ENCODE peak calls at places on chromosome 5, in five cellular contexts. J, O, X, H and Q are unnamed samples.

GRCh38 chr5:53934126-53934856 is 373.9 kb downstream of the NDUFS4 start:
- DNase-seq in J (peak), O (peak), X (peak), H (no peak), Q (no peak)

GRCh38 chr5:2095011-2095410 is 212.3 kb upstream of the IRX4 start:
- DNase-seq in J (no peak), O (no peak), X (no peak), H (no peak), Q (no peak)

GRCh38 chr5:179323026-179323571 is 22.2 kb downstream of the ADAMTS2 start:
- DNase-seq in J (no peak), O (no peak), X (no peak), H (peak), Q (no peak)

GRCh38 chr5:14039063-14039462 is 94.6 kb upstream of the DNAH5 start:
- DNase-seq in J (no peak), O (no peak), X (no peak), H (no peak), Q (no peak)

GRCh38 chr5:148880696-148881095 is 54.3 kb downstream of the ADRB2 start:
- DNase-seq in J (no peak), O (no peak), X (no peak), H (no peak), Q (no peak)

GRCh38 chr5:176144508-176144907 is 93.7 kb upstream of the SIMC1 start:
- DNase-seq in J (no peak), O (no peak), X (no peak), H (no peak), Q (no peak)

GRCh38 chr5:96381526-96381925 is 51.5 kb downstream of the PCSK1 start:
- DNase-seq in J (no peak), O (no peak), X (no peak), H (no peak), Q (no peak)

GRCh38 chr5:136814621-136815378 is 449.5 kb upstream of the TRPC7 start:
- DNase-seq in J (peak), O (no peak), X (no peak), H (no peak), Q (no peak)

GRCh38 chr5:56854920-56855319 is 39.6 kb downstream of the MAP3K1 start:
- DNase-seq in J (no peak), O (no peak), X (no peak), H (no peak), Q (no peak)

GRCh38 chr5:99607124-99607523 is 678.3 kb upstream of the CHD1 start:
- DNase-seq in J (no peak), O (no peak), X (no peak), H (no peak), Q (no peak)

GRCh38 chr5:72943307-72943706 is 12.5 kb upstream of the FCHO2 start:
- DNase-seq in J (no peak), O (no peak), X (no peak), H (no peak), Q (no peak)

GRCh38 chr5:64789457-64789856 is 20.7 kb downstream of the CWC27 start:
- DNase-seq in J (peak), O (no peak), X (no peak), H (no peak), Q (no peak)

GRCh38 chr5:173832386-173832785 is 55.8 kb upstream of the CPEB4 start:
- DNase-seq in J (no peak), O (no peak), X (no peak), H (no peak), Q (no peak)

GRCh38 chr5:123449424-123449823 is 26.2 kb upstream of the CEP120 start:
- DNase-seq in J (no peak), O (no peak), X (no peak), H (no peak), Q (no peak)

GRCh38 chr5:179271821-179272325 is 73.4 kb downstream of the ADAMTS2 start:
- DNase-seq in J (no peak), O (no peak), X (no peak), H (no peak), Q (no peak)

GRCh38 chr5:144033481-144033880 is 137.0 kb downstream of the YIPF5 start:
- DNase-seq in J (peak), O (no peak), X (no peak), H (no peak), Q (no peak)

GRCh38 chr5:37664551-37664950 is 175.3 kb downstream of the GDNF start:
- DNase-seq in J (no peak), O (no peak), X (no peak), H (no peak), Q (no peak)

GRCh38 chr5:118531276-118531675 is 457.1 kb downstream of the DTWD2 start:
- DNase-seq in J (no peak), O (no peak), X (no peak), H (no peak), Q (no peak)

GRCh38 chr5:61301345-61301744 is 30.7 kb upstream of the ZSWIM6 start:
- DNase-seq in J (peak), O (peak), X (no peak), H (no peak), Q (no peak)

GRCh38 chr5:33257807-33258491 is 182.8 kb upstream of the TARS1 start:
- DNase-seq in J (peak), O (peak), X (peak), H (no peak), Q (no peak)

GRCh38 chr5:122702524-122702875 is 72.4 kb upstream of the SNX2 start:
- DNase-seq in J (no peak), O (no peak), X (no peak), H (no peak), Q (no peak)

GRCh38 chr5:131814990-131815389 is 18.2 kb upstream of the FNIP1 start:
- DNase-seq in J (peak), O (peak), X (peak), H (peak), Q (no peak)

GRCh38 chr5:64838803-64839202 is 70.1 kb downstream of the CWC27 start:
- DNase-seq in J (no peak), O (no peak), X (no peak), H (no peak), Q (no peak)

GRCh38 chr5:171429543-171429910 is 10.1 kb downstream of the FGF18 start:
- DNase-seq in J (no peak), O (no peak), X (no peak), H (no peak), Q (no peak)

GRCh38 chr5:142386151-142387021 is 61.6 kb upstream of the SPRY4 start:
- DNase-seq in J (no peak), O (no peak), X (no peak), H (no peak), Q (no peak)

GRCh38 chr5:88724201-88724600 is 158.8 kb downstream of the MEF2C start:
- DNase-seq in J (peak), O (no peak), X (no peak), H (no peak), Q (no peak)

GRCh38 chr5:126468091-126468490 is 44.9 kb downstream of the GRAMD2B start:
- DNase-seq in J (no peak), O (no peak), X (no peak), H (no peak), Q (no peak)

GRCh38 chr5:80738466-80738865 is 83.7 kb upstream of the DHFR start:
- DNase-seq in J (no peak), O (no peak), X (no peak), H (no peak), Q (no peak)

GRCh38 chr5:60495644-60496520 is 204.1 kb downstream of the DEPDC1B start:
- DNase-seq in J (no peak), O (no peak), X (no peak), H (no peak), Q (no peak)

DNA sequence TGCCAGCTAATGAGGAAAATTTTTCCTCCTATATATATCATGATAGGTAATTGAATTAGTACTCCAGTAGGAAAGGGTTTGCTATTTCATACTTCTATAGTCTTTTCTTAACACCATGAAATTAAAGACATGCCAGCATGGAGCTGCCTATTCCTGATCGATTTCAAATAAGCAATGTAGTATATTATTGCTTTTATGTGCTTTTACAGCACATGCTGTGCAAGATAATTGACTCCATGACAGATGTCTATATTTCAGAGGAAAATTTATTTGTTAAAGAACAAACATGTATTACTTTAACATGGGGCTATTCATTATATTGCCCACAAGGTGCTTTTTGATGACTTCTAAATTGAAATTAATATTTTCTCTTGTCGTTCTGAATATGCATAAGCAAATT is 4.7 kb upstream of the PAM start:
- DNase-seq in J (no peak), O (no peak), X (no peak), H (no peak), Q (no peak)
- H3K4me3 ChIP-seq in J (no peak), O (no peak), X (no peak), H (no peak), Q (no peak)

GRCh38 chr5:45696206-45696836 is at the start of gene HCN1:
- DNase-seq in J (peak), O (peak), X (peak), H (peak), Q (no peak)
- H3K4me3 ChIP-seq in J (no peak), O (peak), X (no peak), H (peak), Q (no peak)

DNA sequence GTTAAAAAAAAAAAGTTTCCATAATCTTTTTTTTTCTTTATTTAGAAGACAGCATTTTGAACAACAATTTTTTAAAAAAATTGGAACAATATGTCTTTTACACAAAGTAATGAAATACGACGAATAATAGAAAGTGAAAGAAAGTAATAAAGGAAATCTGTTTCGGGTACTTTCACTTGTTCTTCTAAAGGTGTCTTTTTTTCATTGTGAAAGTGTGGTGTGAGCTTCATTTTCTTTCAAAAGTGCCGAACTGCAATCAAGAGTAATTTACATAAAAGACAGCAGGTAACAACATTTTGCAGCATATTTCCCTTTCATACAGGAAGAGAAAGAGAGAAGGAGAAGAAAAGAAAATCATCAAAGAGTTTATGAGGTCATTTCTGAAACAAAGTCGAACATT is 159.7 kb upstream of the CDH12 start:
- DNase-seq in J (no peak), O (no peak), X (no peak), H (no peak), Q (no peak)
- H3K4me3 ChIP-seq in J (peak), O (no peak), X (no peak), H (no peak), Q (peak)

GRCh38 chr5:159206368-159206767 is 3.0 kb downstream of the RNF145 start:
- DNase-seq in J (no peak), O (no peak), X (no peak), H (no peak), Q (no peak)
- H3K4me3 ChIP-seq in J (peak), O (peak), X (peak), H (no peak), Q (peak)